ENCODE peak calls at places on chromosomes 12 and 14, in seven cellular contexts. One of them, this sample, is unnamed.
A peak's percentile ranks its signal among the peaks of the same experiment; 100 is the strongest.

GRCh38 chr12:91023326-91024004 is 18.7 kb upstream of the EPYC start:
- DNase-seq in IMR-90: peak; percentile 90
- DNase-seq in mesenchymal stem cell: peak; percentile 79
- DNase-seq in A549: no peak
- DNase-seq in dorsolateral prefrontal cortex: no peak
- DNase-seq in endodermal cell: no peak
- DNase-seq in right lobe of liver: no peak
- DNase-seq in this sample: no peak

GRCh38 chr12:607541-608001 is 55.7 kb downstream of the NINJ2 start:
- DNase-seq in IMR-90: no peak
- DNase-seq in dorsolateral prefrontal cortex: peak; percentile 23
- DNase-seq in A549: no peak
- DNase-seq in right lobe of liver: peak; percentile 73
- DNase-seq in mesenchymal stem cell: no peak
- DNase-seq in endodermal cell: peak; percentile 81
- DNase-seq in this sample: no peak

GRCh38 chr12:50297027-50297426 is 13.7 kb upstream of the LIMA1 start:
- DNase-seq in endodermal cell: no peak
- DNase-seq in A549: no peak
- DNase-seq in right lobe of liver: no peak
- DNase-seq in mesenchymal stem cell: no peak
- DNase-seq in IMR-90: no peak
- DNase-seq in dorsolateral prefrontal cortex: no peak
- DNase-seq in this sample: no peak

GRCh38 chr12:76455582-76456345 is 103.8 kb downstream of the OSBPL8 start:
- DNase-seq in dorsolateral prefrontal cortex: no peak
- DNase-seq in IMR-90: peak; percentile 95
- DNase-seq in mesenchymal stem cell: peak; percentile 79
- DNase-seq in endodermal cell: no peak
- DNase-seq in A549: peak; percentile 91
- DNase-seq in right lobe of liver: no peak
- DNase-seq in this sample: no peak

GRCh38 chr12:124233846-124234620 is 60.9 kb upstream of the RFLNA start:
- DNase-seq in endodermal cell: no peak
- DNase-seq in A549: no peak
- DNase-seq in right lobe of liver: no peak
- DNase-seq in IMR-90: no peak
- DNase-seq in dorsolateral prefrontal cortex: no peak
- DNase-seq in mesenchymal stem cell: peak; percentile 64
- DNase-seq in this sample: no peak

GRCh38 chr12:1913377-1914115 is 4.9 kb downstream of the CACNA2D4 start:
- DNase-seq in A549: no peak
- DNase-seq in endodermal cell: peak; percentile 61
- DNase-seq in IMR-90: no peak
- DNase-seq in mesenchymal stem cell: no peak
- DNase-seq in right lobe of liver: no peak
- DNase-seq in dorsolateral prefrontal cortex: peak; percentile 2
- DNase-seq in this sample: no peak

GRCh38 chr12:110669193-110669502 is 19.8 kb downstream of the HVCN1 start:
- DNase-seq in endodermal cell: no peak
- DNase-seq in right lobe of liver: no peak
- DNase-seq in mesenchymal stem cell: no peak
- DNase-seq in A549: no peak
- DNase-seq in dorsolateral prefrontal cortex: no peak
- DNase-seq in IMR-90: no peak
- DNase-seq in this sample: no peak

GRCh38 chr12:132686831-132687210 is 321 bp downstream of the POLE start:
- DNase-seq in A549: no peak
- DNase-seq in dorsolateral prefrontal cortex: peak; percentile 36
- DNase-seq in mesenchymal stem cell: no peak
- DNase-seq in endodermal cell: no peak
- DNase-seq in right lobe of liver: no peak
- DNase-seq in IMR-90: no peak
- DNase-seq in this sample: no peak

GRCh38 chr12:121334513-121335343 is 17.5 kb downstream of the ANAPC5 start:
- DNase-seq in right lobe of liver: peak; percentile 29
- DNase-seq in IMR-90: peak; percentile 78
- DNase-seq in dorsolateral prefrontal cortex: peak; percentile 17
- DNase-seq in mesenchymal stem cell: peak; percentile 76
- DNase-seq in endodermal cell: no peak
- DNase-seq in A549: peak; percentile 85
- DNase-seq in this sample: peak; percentile 25

DNA sequence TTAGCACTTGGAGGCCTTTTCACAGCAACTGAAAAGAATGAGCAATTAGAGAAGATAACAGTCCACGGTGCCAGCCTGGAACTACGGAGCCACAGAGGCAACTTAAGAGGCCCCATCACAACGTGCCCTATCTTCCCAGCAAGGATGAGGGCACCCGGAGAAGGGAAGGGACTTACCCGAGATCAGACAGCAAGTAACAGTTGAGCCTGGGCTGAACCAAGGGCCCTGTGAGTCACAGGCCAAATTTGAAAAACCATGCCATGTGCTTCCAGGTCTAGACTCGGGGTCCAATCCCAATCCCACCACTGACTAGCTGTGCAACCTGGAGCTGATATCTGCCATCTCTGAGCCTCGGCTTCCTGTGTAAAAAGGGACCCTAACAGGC is 42.2 kb downstream of the PITPNM2 start:
- DNase-seq in right lobe of liver: no peak
- DNase-seq in A549: no peak
- DNase-seq in mesenchymal stem cell: no peak
- DNase-seq in dorsolateral prefrontal cortex: no peak
- DNase-seq in endodermal cell: no peak
- DNase-seq in IMR-90: no peak
- DNase-seq in this sample: no peak
- H3K27ac ChIP-seq in right lobe of liver: no peak overlapping the region
- H3K27ac ChIP-seq in A549: no peak overlapping the region
- H3K27ac ChIP-seq in mesenchymal stem cell: no peak overlapping the region
- H3K27ac ChIP-seq in dorsolateral prefrontal cortex: peak overlapping the region; percentile 66
- H3K27ac ChIP-seq in endodermal cell: no peak overlapping the region
- H3K27ac ChIP-seq in IMR-90: no peak overlapping the region
- H3K27ac ChIP-seq in this sample: peak overlapping the region; percentile 74

GRCh38 chr14:65079788-65080187 is 22.5 kb downstream of the MAX start:
- DNase-seq in endodermal cell: no peak
- DNase-seq in dorsolateral prefrontal cortex: no peak
- DNase-seq in IMR-90: no peak
- DNase-seq in right lobe of liver: no peak
- DNase-seq in A549: no peak
- DNase-seq in mesenchymal stem cell: no peak
- DNase-seq in this sample: no peak
- H3K27ac ChIP-seq in endodermal cell: no peak overlapping the region
- H3K27ac ChIP-seq in dorsolateral prefrontal cortex: no peak overlapping the region
- H3K27ac ChIP-seq in IMR-90: no peak overlapping the region
- H3K27ac ChIP-seq in right lobe of liver: no peak overlapping the region
- H3K27ac ChIP-seq in A549: no peak overlapping the region
- H3K27ac ChIP-seq in mesenchymal stem cell: no peak overlapping the region
- H3K27ac ChIP-seq in this sample: no peak overlapping the region

GRCh38 chr12:52274521-52274920 is at the start of gene KRT86:
- DNase-seq in IMR-90: no peak
- DNase-seq in dorsolateral prefrontal cortex: no peak
- DNase-seq in A549: no peak
- DNase-seq in mesenchymal stem cell: no peak
- DNase-seq in endodermal cell: no peak
- DNase-seq in right lobe of liver: no peak
- DNase-seq in this sample: no peak
- H3K27ac ChIP-seq in IMR-90: no peak within 1 kb of the TSS
- H3K27ac ChIP-seq in dorsolateral prefrontal cortex: no peak within 1 kb of the TSS
- H3K27ac ChIP-seq in A549: peak within 1 kb of the TSS; percentile 100
- H3K27ac ChIP-seq in mesenchymal stem cell: no peak within 1 kb of the TSS
- H3K27ac ChIP-seq in endodermal cell: no peak within 1 kb of the TSS
- H3K27ac ChIP-seq in right lobe of liver: no peak within 1 kb of the TSS
- H3K27ac ChIP-seq in this sample: no peak within 1 kb of the TSS

DNA sequence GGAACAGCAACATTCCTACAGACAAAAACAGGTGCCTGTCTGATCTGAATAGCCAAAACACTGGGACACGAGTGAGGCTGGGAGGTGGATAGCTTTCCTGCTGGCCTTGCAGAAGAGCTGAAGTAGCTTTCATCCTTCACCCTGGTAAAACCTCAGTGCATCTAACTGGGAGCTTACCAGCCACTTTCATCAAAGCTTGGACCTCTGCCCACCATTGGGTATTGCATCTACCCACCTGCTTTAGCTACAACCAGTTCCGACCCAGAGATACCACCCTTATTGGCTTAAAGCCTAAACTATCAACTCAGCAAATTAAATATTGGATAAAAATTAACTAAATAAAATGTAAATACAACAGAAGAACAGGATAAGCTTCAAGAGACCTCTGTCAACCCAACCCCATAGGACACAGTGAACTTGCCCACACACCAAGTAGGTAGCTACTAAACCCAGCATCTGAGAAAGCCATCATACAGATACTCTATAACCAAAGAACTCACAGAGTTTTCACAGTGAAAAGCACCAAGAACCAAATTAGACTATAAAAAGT is 866.3 kb downstream of the FSCB start:
- DNase-seq in A549: no peak
- DNase-seq in endodermal cell: no peak
- DNase-seq in right lobe of liver: no peak
- DNase-seq in IMR-90: no peak
- DNase-seq in dorsolateral prefrontal cortex: no peak
- DNase-seq in mesenchymal stem cell: no peak
- DNase-seq in this sample: no peak
- H3K27ac ChIP-seq in A549: no peak overlapping the region
- H3K27ac ChIP-seq in endodermal cell: no peak overlapping the region
- H3K27ac ChIP-seq in right lobe of liver: no peak overlapping the region
- H3K27ac ChIP-seq in IMR-90: no peak overlapping the region
- H3K27ac ChIP-seq in dorsolateral prefrontal cortex: no peak overlapping the region
- H3K27ac ChIP-seq in mesenchymal stem cell: no peak overlapping the region
- H3K27ac ChIP-seq in this sample: no peak overlapping the region

GRCh38 chr12:67918441-67918840 is 70.8 kb upstream of the IFNG-AS1 start:
- DNase-seq in right lobe of liver: no peak
- DNase-seq in A549: no peak
- DNase-seq in endodermal cell: no peak
- DNase-seq in dorsolateral prefrontal cortex: no peak
- DNase-seq in IMR-90: no peak
- DNase-seq in mesenchymal stem cell: no peak
- DNase-seq in this sample: no peak

GRCh38 chr12:67921286-67921685 is 68.0 kb upstream of the IFNG-AS1 start:
- DNase-seq in mesenchymal stem cell: no peak
- DNase-seq in endodermal cell: no peak
- DNase-seq in dorsolateral prefrontal cortex: no peak
- DNase-seq in IMR-90: no peak
- DNase-seq in A549: no peak
- DNase-seq in right lobe of liver: no peak
- DNase-seq in this sample: no peak

GRCh38 chr12:67917811-67918210 is 71.4 kb upstream of the IFNG-AS1 start:
- DNase-seq in mesenchymal stem cell: no peak
- DNase-seq in IMR-90: no peak
- DNase-seq in endodermal cell: no peak
- DNase-seq in A549: no peak
- DNase-seq in right lobe of liver: no peak
- DNase-seq in dorsolateral prefrontal cortex: no peak
- DNase-seq in this sample: no peak

GRCh38 chr12:67919406-67919805 is 69.8 kb upstream of the IFNG-AS1 start:
- DNase-seq in IMR-90: no peak
- DNase-seq in dorsolateral prefrontal cortex: no peak
- DNase-seq in endodermal cell: no peak
- DNase-seq in A549: no peak
- DNase-seq in mesenchymal stem cell: peak; percentile 33
- DNase-seq in right lobe of liver: no peak
- DNase-seq in this sample: no peak

GRCh38 chr12:67920432-67920831 is 68.8 kb upstream of the IFNG-AS1 start:
- DNase-seq in endodermal cell: no peak
- DNase-seq in A549: no peak
- DNase-seq in IMR-90: no peak
- DNase-seq in dorsolateral prefrontal cortex: no peak
- DNase-seq in mesenchymal stem cell: no peak
- DNase-seq in right lobe of liver: no peak
- DNase-seq in this sample: no peak
- H3K27ac ChIP-seq in endodermal cell: no peak overlapping the region
- H3K27ac ChIP-seq in A549: peak overlapping the region; percentile 43
- H3K27ac ChIP-seq in IMR-90: no peak overlapping the region
- H3K27ac ChIP-seq in dorsolateral prefrontal cortex: no peak overlapping the region
- H3K27ac ChIP-seq in mesenchymal stem cell: peak overlapping the region; percentile 58
- H3K27ac ChIP-seq in right lobe of liver: no peak overlapping the region
- H3K27ac ChIP-seq in this sample: no peak overlapping the region

DNA sequence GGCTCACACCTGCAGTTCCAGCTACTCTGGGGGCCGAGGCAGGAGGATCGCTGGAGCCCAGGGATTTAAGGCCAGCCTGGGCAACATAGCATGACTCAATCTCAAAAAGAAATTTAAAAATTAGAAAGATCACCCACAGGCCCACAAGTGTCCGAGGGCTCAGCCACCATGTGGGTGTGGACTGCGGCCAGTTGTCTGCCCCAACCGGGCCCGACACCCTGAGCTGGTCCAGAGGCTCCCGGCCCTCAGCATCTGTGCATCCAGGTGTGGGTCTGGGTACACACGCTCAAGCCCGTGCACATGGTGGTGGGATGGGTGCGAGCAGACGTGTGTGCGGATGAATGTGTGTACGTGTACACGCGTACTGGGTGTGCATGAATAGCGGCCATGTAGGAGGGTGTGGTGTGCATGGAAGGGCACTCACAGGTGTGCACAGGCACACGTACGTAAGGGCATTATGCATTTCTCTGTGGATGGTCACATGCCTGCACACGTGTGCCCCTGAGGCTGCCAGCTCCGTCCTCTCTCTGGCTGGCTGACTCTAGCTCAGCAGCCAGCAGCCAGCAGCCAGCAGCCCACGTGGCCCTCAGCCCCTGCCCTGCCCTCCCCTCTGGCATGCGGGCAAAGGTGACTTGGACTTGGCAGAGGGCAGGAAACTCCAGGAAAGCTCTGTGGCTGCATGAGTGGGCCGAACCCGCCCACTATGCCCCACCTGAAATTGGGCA is 23.3 kb upstream of the NUDT14 start:
- DNase-seq in right lobe of liver: peak; percentile 96
- DNase-seq in dorsolateral prefrontal cortex: no peak
- DNase-seq in IMR-90: no peak
- DNase-seq in mesenchymal stem cell: no peak
- DNase-seq in A549: peak; percentile 46
- DNase-seq in endodermal cell: no peak
- DNase-seq in this sample: peak; percentile 52
- H3K27ac ChIP-seq in right lobe of liver: peak overlapping the region; percentile 51
- H3K27ac ChIP-seq in dorsolateral prefrontal cortex: no peak overlapping the region
- H3K27ac ChIP-seq in IMR-90: no peak overlapping the region
- H3K27ac ChIP-seq in mesenchymal stem cell: no peak overlapping the region
- H3K27ac ChIP-seq in A549: no peak overlapping the region
- H3K27ac ChIP-seq in endodermal cell: no peak overlapping the region
- H3K27ac ChIP-seq in this sample: no peak overlapping the region

GRCh38 chr14:57846631-57847030 is 19.3 kb downstream of the SLC35F4 start:
- DNase-seq in A549: no peak
- DNase-seq in dorsolateral prefrontal cortex: no peak
- DNase-seq in mesenchymal stem cell: no peak
- DNase-seq in endodermal cell: no peak
- DNase-seq in right lobe of liver: no peak
- DNase-seq in IMR-90: no peak
- DNase-seq in this sample: no peak

GRCh38 chr14:57845802-57846531 is 19.9 kb downstream of the SLC35F4 start:
- DNase-seq in A549: no peak
- DNase-seq in mesenchymal stem cell: no peak
- DNase-seq in IMR-90: no peak
- DNase-seq in right lobe of liver: no peak
- DNase-seq in dorsolateral prefrontal cortex: no peak
- DNase-seq in endodermal cell: no peak
- DNase-seq in this sample: no peak

GRCh38 chr14:57848353-57848752 is 17.5 kb downstream of the SLC35F4 start:
- DNase-seq in dorsolateral prefrontal cortex: no peak
- DNase-seq in IMR-90: no peak
- DNase-seq in mesenchymal stem cell: no peak
- DNase-seq in A549: no peak
- DNase-seq in right lobe of liver: no peak
- DNase-seq in endodermal cell: no peak
- DNase-seq in this sample: no peak

GRCh38 chr14:57848786-57849185 is 17.1 kb downstream of the SLC35F4 start:
- DNase-seq in dorsolateral prefrontal cortex: no peak
- DNase-seq in A549: no peak
- DNase-seq in endodermal cell: no peak
- DNase-seq in mesenchymal stem cell: no peak
- DNase-seq in right lobe of liver: no peak
- DNase-seq in IMR-90: no peak
- DNase-seq in this sample: no peak

GRCh38 chr14:57847096-57847495 is 18.8 kb downstream of the SLC35F4 start:
- DNase-seq in A549: no peak
- DNase-seq in mesenchymal stem cell: no peak
- DNase-seq in right lobe of liver: no peak
- DNase-seq in IMR-90: no peak
- DNase-seq in endodermal cell: no peak
- DNase-seq in dorsolateral prefrontal cortex: no peak
- DNase-seq in this sample: no peak
- H3K27ac ChIP-seq in A549: no peak overlapping the region
- H3K27ac ChIP-seq in mesenchymal stem cell: no peak overlapping the region
- H3K27ac ChIP-seq in right lobe of liver: no peak overlapping the region
- H3K27ac ChIP-seq in IMR-90: no peak overlapping the region
- H3K27ac ChIP-seq in endodermal cell: no peak overlapping the region
- H3K27ac ChIP-seq in dorsolateral prefrontal cortex: no peak overlapping the region
- H3K27ac ChIP-seq in this sample: no peak overlapping the region

This sample was measured in caudate nucleus.